ENCODE peak calls at places on chromosomes 12 and 14, in nine cellular contexts. I is mesothelial cell of epicardium; O is right atrium auricular region; A is anterior cingulate cortex; F is HuH-7.5; W is HTR-8/SVneo; E is aorta; G is stimulated activated naive CD4-positive, alpha-beta T cell; S is CD14-positive monocyte. P is an unnamed sample.

GRCh38 chr12:126950266-126950665 is 1316.7 kb upstream of the TMEM132C start:
- DNase-seq in A (no peak), S (no peak), E (no peak), I (no peak), W (no peak), G (no peak), O (no peak), F (no peak), P (no peak)

GRCh38 chr12:122064780-122065588 is 13.6 kb upstream of the MLXIP start:
- DNase-seq in W (peak), F (no peak), S (no peak), O (no peak), I (no peak), E (peak), A (no peak), G (no peak), P (peak)

GRCh38 chr14:19895282-19895681 is 20.3 kb downstream of the OR4K2 start:
- DNase-seq in O (no peak), E (no peak), I (no peak), W (no peak), A (no peak), F (no peak), S (no peak), G (no peak), P (no peak)

GRCh38 chr12:76739896-76740295 is 24.0 kb upstream of the ZDHHC17 start:
- DNase-seq in I (no peak), S (no peak), E (no peak), W (no peak), G (no peak), O (no peak), A (no peak), F (no peak), P (no peak)

GRCh38 chr14:79318371-79318770 is 892.9 kb downstream of the DIO2 start:
- DNase-seq in S (no peak), O (no peak), A (no peak), E (no peak), W (no peak), G (no peak), F (no peak), I (no peak), P (no peak)

GRCh38 chr14:100066984-100067383 is 1.8 kb downstream of the EVL start:
- DNase-seq in F (no peak), O (no peak), W (no peak), G (no peak), E (no peak), S (no peak), I (no peak), A (no peak), P (no peak)

GRCh38 chr12:94754653-94755052 is 104.3 kb upstream of the TMCC3 start:
- DNase-seq in A (no peak), E (no peak), W (no peak), G (no peak), S (no peak), F (no peak), O (no peak), I (no peak), P (peak)

GRCh38 chr14:57998731-57999130 is 132.8 kb upstream of the SLC35F4 start:
- DNase-seq in F (no peak), E (no peak), I (no peak), W (no peak), G (no peak), O (no peak), A (no peak), S (no peak), P (no peak)

GRCh38 chr12:79121486-79121885 is 256.9 kb downstream of the SYT1 start:
- DNase-seq in A (no peak), G (no peak), F (no peak), O (no peak), I (no peak), E (no peak), W (peak), S (no peak), P (peak)

GRCh38 chr12:58540480-58541299 is 379.6 kb downstream of the LRIG3 start:
- DNase-seq in I (peak), W (no peak), G (no peak), S (no peak), O (peak), E (peak), F (peak), A (peak), P (peak)

GRCh38 chr14:58082011-58082410 is 70.0 kb downstream of the ARMH4 start:
- DNase-seq in A (no peak), W (no peak), F (no peak), S (no peak), I (no peak), E (no peak), O (no peak), G (no peak), P (no peak)

GRCh38 chr12:19066471-19067001 is 63.0 kb upstream of the PLEKHA5 start:
- DNase-seq in I (no peak), W (no peak), E (no peak), A (no peak), G (no peak), F (peak), S (no peak), O (no peak), P (no peak)

GRCh38 chr12:88519802-88520435 is 60.4 kb downstream of the KITLG start:
- DNase-seq in O (no peak), A (no peak), F (no peak), E (no peak), I (no peak), S (no peak), G (no peak), W (no peak), P (peak)

GRCh38 chr12:28622416-28622815 is 432.2 kb downstream of the CCDC91 start:
- DNase-seq in F (no peak), G (no peak), E (no peak), A (no peak), I (no peak), W (no peak), S (no peak), O (no peak), P (peak)

GRCh38 chr14:77230914-77231313 is 40.1 kb downstream of the NGB start:
- DNase-seq in F (no peak), O (no peak), I (no peak), S (no peak), W (no peak), A (no peak), E (no peak), G (no peak), P (no peak)

GRCh38 chr14:29584992-29585391 is 342.7 kb downstream of the PRKD1 start:
- DNase-seq in W (peak), S (no peak), G (no peak), I (no peak), F (peak), E (peak), O (peak), A (peak), P (no peak)

GRCh38 chr14:32898876-32899275 is 39.8 kb upstream of the NPAS3 start:
- DNase-seq in O (no peak), E (no peak), S (no peak), A (no peak), I (no peak), W (no peak), F (no peak), G (no peak), P (no peak)

GRCh38 chr12:114841557-114842251 is 157.7 kb upstream of the TBX3 start:
- DNase-seq in G (no peak), I (no peak), F (no peak), W (no peak), O (no peak), A (no peak), E (no peak), S (no peak), P (no peak)

GRCh38 chr12:65501093-65501621 is 222.7 kb downstream of the MSRB3 start:
- DNase-seq in S (no peak), F (no peak), W (no peak), A (peak), O (no peak), I (no peak), E (peak), G (no peak), P (no peak)

GRCh38 chr14:50658203-50658602 is 9.9 kb downstream of the SAV1 start:
- DNase-seq in G (no peak), F (no peak), A (no peak), O (no peak), E (no peak), I (no peak), S (no peak), W (no peak), P (peak)

GRCh38 chr12:38921025-38921677 is 15.8 kb upstream of the CPNE8 start:
- DNase-seq in E (no peak), A (no peak), S (no peak), G (no peak), I (no peak), W (peak), F (peak), O (no peak), P (peak)

GRCh38 chr14:92382677-92383076 is 59.7 kb downstream of the SLC24A4 start:
- DNase-seq in F (no peak), O (no peak), I (no peak), A (no peak), S (no peak), G (no peak), E (no peak), W (peak), P (peak)

GRCh38 chr14:69850086-69850735 is 29.0 kb upstream of the SMOC1 start:
- DNase-seq in E (no peak), S (no peak), W (no peak), A (no peak), G (no peak), I (no peak), F (no peak), O (no peak), P (no peak)